ENCODE peak calls at places on chromosome 15, in ten cellular contexts. One of them, this sample, is unnamed.

GRCh38 chr15:70589221-70589620 is 174.1 kb downstream of the UACA start:
- DNase-seq in WTC11: no peak
- DNase-seq in AG09319: no peak
- DNase-seq in fibroblast of villous mesenchyme: peak
- DNase-seq in endothelial cell of umbilical vein: no peak
- DNase-seq in heart left ventricle: no peak
- DNase-seq in pancreas: no peak
- DNase-seq in H1: no peak
- DNase-seq in AG04449: peak
- DNase-seq in suprapubic skin: no peak
- DNase-seq in this sample: no peak

GRCh38 chr15:75647370-75648155 is at the start of gene SNX33:
- DNase-seq in fibroblast of villous mesenchyme: peak
- DNase-seq in WTC11: peak
- DNase-seq in H1: peak
- DNase-seq in AG04449: no peak
- DNase-seq in AG09319: peak
- DNase-seq in heart left ventricle: peak
- DNase-seq in pancreas: peak
- DNase-seq in suprapubic skin: peak
- DNase-seq in endothelial cell of umbilical vein: peak
- DNase-seq in this sample: peak

GRCh38 chr15:85008474-85009260 is 27.0 kb downstream of the PDE8A start:
- DNase-seq in fibroblast of villous mesenchyme: no peak
- DNase-seq in pancreas: no peak
- DNase-seq in AG09319: no peak
- DNase-seq in endothelial cell of umbilical vein: no peak
- DNase-seq in suprapubic skin: no peak
- DNase-seq in AG04449: no peak
- DNase-seq in WTC11: no peak
- DNase-seq in H1: no peak
- DNase-seq in heart left ventricle: no peak
- DNase-seq in this sample: no peak

GRCh38 chr15:78988361-78988911 is 43.6 kb upstream of the CTSH start:
- DNase-seq in suprapubic skin: peak
- DNase-seq in heart left ventricle: peak
- DNase-seq in fibroblast of villous mesenchyme: peak
- DNase-seq in pancreas: peak
- DNase-seq in AG09319: peak
- DNase-seq in WTC11: no peak
- DNase-seq in endothelial cell of umbilical vein: peak
- DNase-seq in H1: no peak
- DNase-seq in AG04449: peak
- DNase-seq in this sample: no peak

GRCh38 chr15:77415450-77416448 is 4.2 kb downstream of the PEAK1 start:
- DNase-seq in WTC11: no peak
- DNase-seq in AG09319: peak
- DNase-seq in AG04449: no peak
- DNase-seq in pancreas: no peak
- DNase-seq in endothelial cell of umbilical vein: peak
- DNase-seq in suprapubic skin: peak
- DNase-seq in fibroblast of villous mesenchyme: peak
- DNase-seq in H1: no peak
- DNase-seq in heart left ventricle: no peak
- DNase-seq in this sample: no peak

GRCh38 chr15:77738441-77739437 is 106.0 kb upstream of the LINGO1 start:
- DNase-seq in H1: no peak
- DNase-seq in WTC11: peak
- DNase-seq in endothelial cell of umbilical vein: no peak
- DNase-seq in suprapubic skin: no peak
- DNase-seq in heart left ventricle: no peak
- DNase-seq in fibroblast of villous mesenchyme: no peak
- DNase-seq in AG09319: no peak
- DNase-seq in AG04449: no peak
- DNase-seq in pancreas: no peak
- DNase-seq in this sample: no peak

GRCh38 chr15:60421544-60421943 is 23.8 kb upstream of the ANXA2 start:
- DNase-seq in suprapubic skin: no peak
- DNase-seq in H1: no peak
- DNase-seq in endothelial cell of umbilical vein: peak
- DNase-seq in fibroblast of villous mesenchyme: peak
- DNase-seq in pancreas: no peak
- DNase-seq in heart left ventricle: no peak
- DNase-seq in AG04449: no peak
- DNase-seq in WTC11: no peak
- DNase-seq in AG09319: no peak
- DNase-seq in this sample: no peak

GRCh38 chr15:74130089-74130848 is at the start of gene ISLR2:
- DNase-seq in H1: no peak
- DNase-seq in fibroblast of villous mesenchyme: peak
- DNase-seq in WTC11: peak
- DNase-seq in AG04449: no peak
- DNase-seq in pancreas: no peak
- DNase-seq in suprapubic skin: peak
- DNase-seq in heart left ventricle: no peak
- DNase-seq in AG09319: no peak
- DNase-seq in endothelial cell of umbilical vein: no peak
- DNase-seq in this sample: no peak

GRCh38 chr15:97652700-97653167 is 307.8 kb upstream of the ARRDC4 start:
- DNase-seq in H1: no peak
- DNase-seq in AG09319: no peak
- DNase-seq in AG04449: no peak
- DNase-seq in suprapubic skin: no peak
- DNase-seq in pancreas: no peak
- DNase-seq in heart left ventricle: no peak
- DNase-seq in endothelial cell of umbilical vein: peak
- DNase-seq in WTC11: peak
- DNase-seq in fibroblast of villous mesenchyme: no peak
- DNase-seq in this sample: no peak

GRCh38 chr15:40340740-40341400 is at the start of gene CCDC9B:
- DNase-seq in suprapubic skin: peak
- DNase-seq in H1: no peak
- DNase-seq in fibroblast of villous mesenchyme: peak
- DNase-seq in AG09319: peak
- DNase-seq in AG04449: no peak
- DNase-seq in WTC11: no peak
- DNase-seq in endothelial cell of umbilical vein: peak
- DNase-seq in heart left ventricle: peak
- DNase-seq in pancreas: peak
- DNase-seq in this sample: no peak

GRCh38 chr15:61319892-61320291 is 90.8 kb upstream of the RORA start:
- DNase-seq in fibroblast of villous mesenchyme: no peak
- DNase-seq in AG04449: no peak
- DNase-seq in suprapubic skin: no peak
- DNase-seq in AG09319: no peak
- DNase-seq in endothelial cell of umbilical vein: no peak
- DNase-seq in pancreas: no peak
- DNase-seq in WTC11: no peak
- DNase-seq in H1: no peak
- DNase-seq in heart left ventricle: no peak
- DNase-seq in this sample: no peak

GRCh38 chr15:64705006-64705405 is 70.4 kb downstream of the RBPMS2 start:
- DNase-seq in pancreas: no peak
- DNase-seq in AG04449: no peak
- DNase-seq in suprapubic skin: no peak
- DNase-seq in heart left ventricle: no peak
- DNase-seq in WTC11: no peak
- DNase-seq in endothelial cell of umbilical vein: no peak
- DNase-seq in fibroblast of villous mesenchyme: no peak
- DNase-seq in AG09319: no peak
- DNase-seq in H1: no peak
- DNase-seq in this sample: no peak

GRCh38 chr15:84633311-84634227 is 20.5 kb downstream of the WDR73 start:
- DNase-seq in AG04449: no peak
- DNase-seq in pancreas: peak
- DNase-seq in endothelial cell of umbilical vein: peak
- DNase-seq in WTC11: peak
- DNase-seq in AG09319: peak
- DNase-seq in suprapubic skin: peak
- DNase-seq in heart left ventricle: peak
- DNase-seq in fibroblast of villous mesenchyme: peak
- DNase-seq in H1: no peak
- DNase-seq in this sample: peak

GRCh38 chr15:58590901-58591300 is 158.6 kb downstream of the ADAM10 start:
- DNase-seq in heart left ventricle: no peak
- DNase-seq in AG09319: no peak
- DNase-seq in WTC11: no peak
- DNase-seq in endothelial cell of umbilical vein: no peak
- DNase-seq in suprapubic skin: no peak
- DNase-seq in AG04449: no peak
- DNase-seq in fibroblast of villous mesenchyme: no peak
- DNase-seq in H1: no peak
- DNase-seq in pancreas: no peak
- DNase-seq in this sample: no peak

GRCh38 chr15:31276596-31277298 is 49.9 kb upstream of the KLF13 start:
- DNase-seq in heart left ventricle: peak
- DNase-seq in WTC11: peak
- DNase-seq in AG09319: no peak
- DNase-seq in endothelial cell of umbilical vein: no peak
- DNase-seq in suprapubic skin: peak
- DNase-seq in AG04449: no peak
- DNase-seq in H1: no peak
- DNase-seq in fibroblast of villous mesenchyme: no peak
- DNase-seq in pancreas: no peak
- DNase-seq in this sample: no peak

GRCh38 chr15:64749999-64750657 is 25.3 kb downstream of the RBPMS2 start:
- DNase-seq in pancreas: no peak
- DNase-seq in AG09319: no peak
- DNase-seq in H1: peak
- DNase-seq in fibroblast of villous mesenchyme: peak
- DNase-seq in endothelial cell of umbilical vein: no peak
- DNase-seq in heart left ventricle: no peak
- DNase-seq in WTC11: peak
- DNase-seq in AG04449: no peak
- DNase-seq in suprapubic skin: no peak
- DNase-seq in this sample: no peak

GRCh38 chr15:51097553-51098330 is 3.0 kb upstream of the TNFAIP8L3 start:
- DNase-seq in heart left ventricle: no peak
- DNase-seq in suprapubic skin: no peak
- DNase-seq in AG09319: no peak
- DNase-seq in WTC11: no peak
- DNase-seq in fibroblast of villous mesenchyme: peak
- DNase-seq in endothelial cell of umbilical vein: peak
- DNase-seq in pancreas: no peak
- DNase-seq in AG04449: no peak
- DNase-seq in H1: no peak
- DNase-seq in this sample: no peak

GRCh38 chr15:74614744-74615312 is 808 bp upstream of the CLK3 start:
- DNase-seq in WTC11: peak
- DNase-seq in fibroblast of villous mesenchyme: peak
- DNase-seq in heart left ventricle: peak
- DNase-seq in pancreas: peak
- DNase-seq in H1: no peak
- DNase-seq in suprapubic skin: peak
- DNase-seq in AG04449: no peak
- DNase-seq in endothelial cell of umbilical vein: no peak
- DNase-seq in AG09319: peak
- DNase-seq in this sample: peak

GRCh38 chr15:79960502-79961217 is 10.3 kb downstream of the BCL2A1 start:
- DNase-seq in H1: no peak
- DNase-seq in fibroblast of villous mesenchyme: peak
- DNase-seq in endothelial cell of umbilical vein: no peak
- DNase-seq in heart left ventricle: no peak
- DNase-seq in suprapubic skin: no peak
- DNase-seq in AG09319: no peak
- DNase-seq in AG04449: no peak
- DNase-seq in WTC11: no peak
- DNase-seq in pancreas: no peak
- DNase-seq in this sample: no peak

GRCh38 chr15:65115086-65115485 is at the start of gene UBAP1L:
- DNase-seq in suprapubic skin: no peak
- DNase-seq in WTC11: no peak
- DNase-seq in heart left ventricle: no peak
- DNase-seq in pancreas: no peak
- DNase-seq in endothelial cell of umbilical vein: no peak
- DNase-seq in H1: no peak
- DNase-seq in AG04449: no peak
- DNase-seq in AG09319: no peak
- DNase-seq in fibroblast of villous mesenchyme: no peak
- DNase-seq in this sample: no peak

GRCh38 chr15:82742134-82742533 is 32.5 kb upstream of the AP3B2 start:
- DNase-seq in pancreas: no peak
- DNase-seq in H1: no peak
- DNase-seq in AG09319: no peak
- DNase-seq in WTC11: no peak
- DNase-seq in heart left ventricle: no peak
- DNase-seq in suprapubic skin: no peak
- DNase-seq in fibroblast of villous mesenchyme: no peak
- DNase-seq in AG04449: no peak
- DNase-seq in endothelial cell of umbilical vein: no peak
- DNase-seq in this sample: no peak

GRCh38 chr15:95850837-95851236 is 479.7 kb upstream of the NR2F2 start:
- DNase-seq in AG09319: no peak
- DNase-seq in endothelial cell of umbilical vein: no peak
- DNase-seq in H1: no peak
- DNase-seq in suprapubic skin: no peak
- DNase-seq in pancreas: no peak
- DNase-seq in WTC11: no peak
- DNase-seq in heart left ventricle: no peak
- DNase-seq in AG04449: no peak
- DNase-seq in fibroblast of villous mesenchyme: no peak
- DNase-seq in this sample: no peak
- TF ChIP-seq CTCF in AG09319: no peak
- TF ChIP-seq CTCF in endothelial cell of umbilical vein: no peak
- TF ChIP-seq CTCF in H1: no peak
- TF ChIP-seq CTCF in suprapubic skin: no peak
- TF ChIP-seq CTCF in pancreas: no peak
- TF ChIP-seq CTCF in WTC11: no peak
- TF ChIP-seq CTCF in heart left ventricle: no peak
- TF ChIP-seq CTCF in AG04449: no peak
- TF ChIP-seq CTCF in fibroblast of villous mesenchyme: peak
- TF ChIP-seq CTCF in this sample: no peak

GRCh38 chr15:44781128-44781810 is 44.9 kb downstream of the TRIM69 start:
- DNase-seq in AG09319: no peak
- DNase-seq in endothelial cell of umbilical vein: no peak
- DNase-seq in suprapubic skin: no peak
- DNase-seq in heart left ventricle: no peak
- DNase-seq in AG04449: no peak
- DNase-seq in pancreas: no peak
- DNase-seq in fibroblast of villous mesenchyme: no peak
- DNase-seq in H1: no peak
- DNase-seq in WTC11: no peak
- DNase-seq in this sample: no peak
- TF ChIP-seq CTCF in AG09319: no peak
- TF ChIP-seq CTCF in endothelial cell of umbilical vein: no peak
- TF ChIP-seq CTCF in suprapubic skin: no peak
- TF ChIP-seq CTCF in heart left ventricle: no peak
- TF ChIP-seq CTCF in AG04449: no peak
- TF ChIP-seq CTCF in pancreas: no peak
- TF ChIP-seq CTCF in fibroblast of villous mesenchyme: no peak
- TF ChIP-seq CTCF in H1: no peak
- TF ChIP-seq CTCF in WTC11: no peak
- TF ChIP-seq CTCF in this sample: no peak

GRCh38 chr15:47983533-47983932 is 137.3 kb upstream of the SLC24A5 start:
- DNase-seq in endothelial cell of umbilical vein: no peak
- DNase-seq in H1: no peak
- DNase-seq in fibroblast of villous mesenchyme: no peak
- DNase-seq in AG04449: no peak
- DNase-seq in suprapubic skin: no peak
- DNase-seq in pancreas: no peak
- DNase-seq in WTC11: no peak
- DNase-seq in heart left ventricle: no peak
- DNase-seq in AG09319: no peak
- DNase-seq in this sample: no peak
- TF ChIP-seq CTCF in endothelial cell of umbilical vein: no peak
- TF ChIP-seq CTCF in H1: no peak
- TF ChIP-seq CTCF in fibroblast of villous mesenchyme: peak
- TF ChIP-seq CTCF in AG04449: no peak
- TF ChIP-seq CTCF in suprapubic skin: no peak
- TF ChIP-seq CTCF in pancreas: no peak
- TF ChIP-seq CTCF in WTC11: no peak
- TF ChIP-seq CTCF in heart left ventricle: no peak
- TF ChIP-seq CTCF in AG09319: no peak
- TF ChIP-seq CTCF in this sample: no peak

GRCh38 chr15:62828364-62828763 is 214.2 kb upstream of the TPM1 start:
- DNase-seq in fibroblast of villous mesenchyme: peak
- DNase-seq in AG09319: peak
- DNase-seq in suprapubic skin: no peak
- DNase-seq in pancreas: no peak
- DNase-seq in AG04449: no peak
- DNase-seq in endothelial cell of umbilical vein: no peak
- DNase-seq in H1: no peak
- DNase-seq in heart left ventricle: no peak
- DNase-seq in WTC11: no peak
- DNase-seq in this sample: no peak
- TF ChIP-seq CTCF in fibroblast of villous mesenchyme: peak
- TF ChIP-seq CTCF in AG09319: peak
- TF ChIP-seq CTCF in suprapubic skin: no peak
- TF ChIP-seq CTCF in pancreas: no peak
- TF ChIP-seq CTCF in AG04449: no peak
- TF ChIP-seq CTCF in endothelial cell of umbilical vein: no peak
- TF ChIP-seq CTCF in H1: no peak
- TF ChIP-seq CTCF in heart left ventricle: no peak
- TF ChIP-seq CTCF in WTC11: no peak
- TF ChIP-seq CTCF in this sample: no peak

This sample was measured in activated B cell treated with CpG ODN at 0.5 μM for 24 hours.